ENCODE peak calls at places on chromosome 6, in six cellular contexts. T is SHP77 treated with DMSO at 0.1 percent for 48 hours; B is retina; P is stimulated activated CD8-positive, alpha-beta memory T cell treated with anti-CD3 and anti-CD28 coated beads, Interleukin-7, amount 100 ng/mL, for 1 hour; V is progenitor cell of endocrine pancreas; U is CD8-positive, alpha-beta memory T cell. F is an unnamed sample.

GRCh38 chr6:129073651-129074419 is 190.9 kb downstream of the LAMA2 start:
- DNase-seq in P (no peak), B (no peak), V (no peak), U (no peak), T (no peak), F (peak)

GRCh38 chr6:154341876-154342275 is 14.7 kb downstream of the IPCEF1 start:
- DNase-seq in B (no peak), T (no peak), V (no peak), P (no peak), U (no peak), F (no peak)

GRCh38 chr6:167141667-167142432 is 15.9 kb downstream of the GPR31 start:
- DNase-seq in T (no peak), V (peak), P (no peak), U (peak), B (peak), F (peak)

GRCh38 chr6:123489589-123489988 is 147.2 kb downstream of the TRDN start:
- DNase-seq in P (no peak), V (no peak), B (no peak), T (no peak), U (no peak), F (no peak)

GRCh38 chr6:4313044-4313686 is 177.8 kb upstream of the ECI2 start:
- DNase-seq in T (peak), V (no peak), B (no peak), U (no peak), P (no peak), F (peak)

GRCh38 chr6:166621114-166621540 is 5.9 kb downstream of the RPS6KA2 start:
- DNase-seq in B (no peak), P (no peak), U (no peak), V (no peak), T (no peak), F (no peak)

GRCh38 chr6:27864906-27865883 is 47.0 kb downstream of the OR2B2 start:
- DNase-seq in B (peak), U (peak), P (peak), V (peak), T (peak), F (peak)

GRCh38 chr6:84651583-84651982 is 112.8 kb downstream of the TBX18 start:
- DNase-seq in P (no peak), V (no peak), U (no peak), B (no peak), T (no peak), F (no peak)

GRCh38 chr6:163860194-163861081 is 445.9 kb downstream of the QKI start:
- DNase-seq in T (no peak), B (peak), V (no peak), U (no peak), P (no peak), F (peak)

GRCh38 chr6:24761193-24761835 is 13.4 kb upstream of the GMNN start:
- DNase-seq in B (no peak), V (no peak), T (no peak), P (no peak), U (no peak), F (peak)

GRCh38 chr6:9250852-9251251 is 815.5 kb upstream of the SLC35B3 start:
- DNase-seq in U (no peak), T (peak), V (peak), B (peak), P (no peak), F (peak)

GRCh38 chr6:36751091-36751490 is 53.5 kb downstream of the RAB44 start:
- DNase-seq in U (no peak), V (no peak), B (no peak), T (no peak), P (no peak), F (no peak)

GRCh38 chr6:168210239-168211107 is 109.1 kb downstream of the DACT2 start:
- DNase-seq in P (no peak), V (no peak), U (no peak), T (no peak), B (no peak), F (no peak)

GRCh38 chr6:111662192-111662793 is 56.6 kb upstream of the TRAF3IP2 start:
- DNase-seq in T (no peak), V (no peak), P (no peak), B (no peak), U (no peak), F (no peak)

GRCh38 chr6:322940-323729 is 30.8 kb downstream of the DUSP22 start:
- DNase-seq in P (no peak), V (no peak), T (no peak), B (no peak), U (no peak), F (no peak)

GRCh38 chr6:79647756-79648155 is 16.6 kb downstream of the SH3BGRL2 start:
- DNase-seq in P (no peak), U (no peak), V (no peak), B (no peak), T (no peak), F (no peak)

GRCh38 chr6:5866547-5867051 is 140.1 kb downstream of the NRN1 start:
- DNase-seq in P (no peak), V (no peak), U (no peak), B (no peak), T (peak), F (peak)

GRCh38 chr6:157335829-157336228 is 12.5 kb upstream of the TMEM242 start:
- DNase-seq in V (no peak), B (no peak), T (no peak), P (no peak), U (no peak), F (no peak)

GRCh38 chr6:11779308-11780096 is 899 bp upstream of the ADTRP start:
- DNase-seq in B (peak), T (no peak), P (no peak), V (no peak), U (no peak), F (no peak)

GRCh38 chr6:125340946-125341345 is 39.2 kb upstream of the HDDC2 start:
- DNase-seq in B (no peak), V (no peak), P (no peak), U (no peak), T (no peak), F (no peak)

GRCh38 chr6:49787176-49787575 is at the start of gene PGK2:
- DNase-seq in P (no peak), V (no peak), B (no peak), U (no peak), T (no peak), F (no peak)

GRCh38 chr6:149008741-149009140 is 261.9 kb downstream of the UST start:
- DNase-seq in T (no peak), P (no peak), U (no peak), V (no peak), B (no peak), F (no peak)

GRCh38 chr6:84825461-84825860 is 61.1 kb upstream of the TBX18 start:
- DNase-seq in U (no peak), P (no peak), B (no peak), T (no peak), V (no peak), F (peak)

GRCh38 chr6:143396497-143397228 is 53.8 kb downstream of the ADAT2 start:
- DNase-seq in B (no peak), V (no peak), T (no peak), P (no peak), U (no peak), F (no peak)

GRCh38 chr6:100177956-100178355 is 183.9 kb upstream of the MCHR2 start:
- DNase-seq in P (no peak), T (no peak), V (no peak), B (no peak), U (no peak), F (no peak)

GRCh38 chr6:35259194-35259945 is at the start of gene ZNF76:
- DNase-seq in P (peak), V (peak), T (peak), U (peak), B (peak), F (peak)

GRCh38 chr6:145347256-145347655 is 388.1 kb downstream of the EPM2A start:
- DNase-seq in V (no peak), T (no peak), U (no peak), P (no peak), B (no peak), F (no peak)

GRCh38 chr6:45187841-45188240 is 140.3 kb upstream of the RUNX2 start:
- DNase-seq in P (no peak), B (no peak), V (no peak), T (no peak), U (no peak), F (no peak)

GRCh38 chr6:35363293-35363750 is 21.0 kb downstream of the PPARD start:
- DNase-seq in V (no peak), T (no peak), B (no peak), U (no peak), P (no peak), F (peak)

GRCh38 chr6:41896280-41896679 is 1.1 kb upstream of the USP49 start:
- DNase-seq in B (no peak), P (no peak), V (no peak), U (no peak), T (no peak), F (no peak)

GRCh38 chr6:109369724-109370123 is 12.5 kb downstream of the CD164 start:
- DNase-seq in U (no peak), P (no peak), B (no peak), T (no peak), V (no peak), F (no peak)

GRCh38 chr6:137729866-137730629 is 137.0 kb upstream of the TNFAIP3 start:
- DNase-seq in B (no peak), P (no peak), V (no peak), U (no peak), T (no peak), F (peak)

GRCh38 chr6:31738048-31738979 is 1.5 kb upstream of the MSH5 start:
- DNase-seq in P (peak), V (no peak), U (peak), B (peak), T (peak), F (peak)

GRCh38 chr6:20789162-20789561 is 254.9 kb downstream of the CDKAL1 start:
- DNase-seq in B (no peak), P (no peak), V (no peak), T (no peak), U (no peak), F (no peak)